ENCODE peak calls at places on chromosomes 1 and 21, in four cellular contexts. U, B, E and M are unnamed samples.

GRCh38 chr1:23909412-23909811 is 3.8 kb downstream of the CNR2 start:
- DNase-seq in U (no peak), B (no peak), E (peak; percentile 63), M (no peak)

GRCh38 chr1:111553199-111553598 is 49.8 kb upstream of the ADORA3 start:
- DNase-seq in U (no peak), B (no peak), E (no peak), M (no peak)

GRCh38 chr1:65630855-65631254 is 161.8 kb upstream of the PDE4B start:
- DNase-seq in U (no peak), B (no peak), E (no peak), M (no peak)

GRCh38 chr1:229065613-229066012 is 205.3 kb upstream of the RAB4A start:
- DNase-seq in U (no peak), B (no peak), E (no peak), M (no peak)

GRCh38 chr1:226872455-226872854 is 2.0 kb downstream of the PSEN2 start:
- DNase-seq in U (peak; percentile 5), B (no peak), E (no peak), M (no peak)

GRCh38 chr21:15425049-15425448 is 304.7 kb upstream of the USP25 start:
- DNase-seq in U (no peak), B (no peak), E (no peak), M (no peak)

GRCh38 chr1:15738416-15739113 is 2.5 kb downstream of the SLC25A34 start:
- DNase-seq in U (no peak), B (no peak), E (no peak), M (no peak)

GRCh38 chr1:92748138-92748537 is 36.8 kb downstream of the EVI5 start:
- DNase-seq in U (no peak), B (no peak), E (no peak), M (no peak)

GRCh38 chr1:218345673-218346390 is 696 bp downstream of the TGFB2 start:
- DNase-seq in U (peak; percentile 7), B (peak; percentile 75), E (no peak), M (no peak)

GRCh38 chr1:180253585-180254495 is 23.8 kb downstream of the LHX4 start:
- DNase-seq in U (no peak), B (no peak), E (no peak), M (no peak)

GRCh38 chr1:156060937-156061636 is at the start of gene RAB25:
- DNase-seq in U (no peak), B (peak; percentile 84), E (no peak), M (peak; percentile 85)

GRCh38 chr1:21434394-21434793 is 5.5 kb upstream of the NBPF3 start:
- DNase-seq in U (no peak), B (no peak), E (no peak), M (no peak)

GRCh38 chr1:218478336-218478735 is 133.2 kb downstream of the TGFB2 start:
- DNase-seq in U (peak; percentile 39), B (no peak), E (no peak), M (no peak)

GRCh38 chr1:71088645-71089287 is 7.9 kb upstream of the ZRANB2 start:
- DNase-seq in U (no peak), B (no peak), E (no peak), M (no peak)

GRCh38 chr21:45618846-45619485 is 24.6 kb upstream of the PCBP3 start:
- DNase-seq in U (no peak), B (no peak), E (no peak), M (no peak)

GRCh38 chr21:43916691-43917514 is 51.9 kb downstream of the AGPAT3 start:
- DNase-seq in U (no peak), B (peak; percentile 49), E (peak; percentile 71), M (no peak)
- TF ChIP-seq SUZ12 in U (no peak), B (no peak), E (no peak), M (no peak)

GRCh38 chr1:201546093-201546492 is 7.2 kb downstream of the NAV1 start:
- DNase-seq in U (no peak), B (no peak), E (peak; percentile 11), M (no peak)
- TF ChIP-seq ZNF274 in U (no peak), B (no peak), E (no peak), M (no peak)

GRCh38 chr1:67135354-67135753 is 584 bp upstream of the C1orf141 start:
- DNase-seq in U (no peak), B (no peak), E (no peak), M (no peak)
- TF ChIP-seq SUZ12 in U (no peak), B (no peak), E (no peak), M (no peak)

GRCh38 chr21:39441502-39442475 is 3.8 kb downstream of the LCA5L start:
- DNase-seq in U (peak; percentile 45), B (no peak), E (no peak), M (peak; percentile 52)
- TF ChIP-seq ZNF274 in U (no peak), B (no peak), E (no peak), M (no peak)

GRCh38 chr1:2800664-2801045 is 838 bp downstream of the TTC34 start:
- DNase-seq in U (no peak), B (no peak), E (no peak), M (no peak)

GRCh38 chr1:2801046-2801445 is 447 bp downstream of the TTC34 start:
- DNase-seq in U (no peak), B (no peak), E (no peak), M (no peak)

GRCh38 chr1:2802421-2802961 is 998 bp upstream of the TTC34 start:
- DNase-seq in U (no peak), B (no peak), E (no peak), M (no peak)

GRCh38 chr1:2803086-2803930 is 1.8 kb upstream of the TTC34 start:
- DNase-seq in U (no peak), B (no peak), E (no peak), M (no peak)

GRCh38 chr1:2801535-2802291 is at the start of gene TTC34:
- DNase-seq in U (peak; percentile 16), B (no peak), E (no peak), M (no peak)
- TF ChIP-seq SUZ12 in U (no peak), B (no peak), E (no peak), M (no peak)

GRCh38 chr1:6059866-6060265 is 14.2 kb downstream of the KCNAB2 start:
- DNase-seq in U (no peak), B (no peak), E (no peak), M (no peak)
- TF ChIP-seq ZNF274 in U (no peak), B (no peak), E (no peak), M (no peak)

GRCh38 chr1:154221815-154222081 is 993 bp downstream of the UBAP2L start:
- DNase-seq in U (peak; percentile 31), B (no peak), E (no peak), M (no peak)
- TF ChIP-seq SUZ12 in U (no peak), B (no peak), E (no peak), M (no peak)

GRCh38 chr1:154719586-154720327 is 111.8 kb upstream of the ADAR start:
- DNase-seq in U (no peak), B (no peak), E (no peak), M (no peak)

GRCh38 chr1:154718566-154718965 is 110.6 kb upstream of the ADAR start:
- DNase-seq in U (no peak), B (no peak), E (no peak), M (no peak)

GRCh38 chr1:154717467-154718004 is 109.5 kb upstream of the ADAR start:
- DNase-seq in U (no peak), B (no peak), E (no peak), M (no peak)

GRCh38 chr1:154716614-154717372 is 108.8 kb upstream of the ADAR start:
- DNase-seq in U (no peak), B (no peak), E (no peak), M (no peak)

DNA sequence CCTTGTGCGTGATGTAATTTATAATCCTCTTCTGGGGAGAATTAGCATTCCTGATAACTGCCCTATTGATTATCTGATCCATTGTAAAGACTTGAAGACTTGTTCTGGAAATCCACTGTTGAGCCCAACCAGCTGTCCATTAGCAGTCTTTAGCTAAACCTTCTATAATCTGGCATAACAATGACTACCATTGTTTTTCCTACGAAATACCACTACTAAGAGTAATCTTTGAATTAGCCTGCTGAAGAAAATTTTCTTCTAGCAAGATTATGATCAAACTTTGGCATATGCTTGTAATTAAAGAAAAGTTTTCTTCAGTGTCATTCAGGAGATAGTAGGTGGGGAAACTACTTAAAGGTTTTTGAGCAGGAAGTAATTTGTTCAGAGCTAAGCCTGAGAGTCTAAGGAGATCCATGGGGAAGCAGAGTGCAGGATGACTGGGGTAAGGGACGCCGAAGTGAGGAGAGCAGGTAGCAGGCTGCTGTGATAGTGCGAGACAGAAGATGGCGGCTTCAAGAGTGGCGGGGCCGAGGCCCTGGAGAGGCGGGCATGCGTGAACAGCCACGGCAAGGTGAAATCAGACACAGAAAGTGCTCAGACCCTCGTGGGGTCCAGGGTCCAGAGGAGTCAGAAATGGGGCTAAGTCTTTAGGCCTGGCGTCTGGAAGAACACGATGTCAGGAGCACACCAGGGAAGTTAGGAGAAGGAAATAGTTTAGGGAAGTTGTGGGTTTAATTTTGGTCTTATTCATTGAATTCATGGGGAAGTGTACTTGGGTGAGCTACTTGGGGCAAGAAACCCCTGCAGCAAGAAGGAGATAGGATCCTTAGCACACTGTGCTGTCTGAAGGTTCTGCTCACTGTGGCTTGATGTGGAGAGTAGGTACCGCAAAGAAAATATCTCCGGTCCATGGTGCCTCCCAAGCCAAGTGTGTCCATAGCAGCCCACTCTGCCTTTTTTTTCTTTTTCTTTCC is 112.6 kb upstream of the ADAR start:
- DNase-seq in U (no peak), B (no peak), E (no peak), M (no peak)
- TF ChIP-seq ZNF274 in U (no peak), B (no peak), E (no peak), M (no peak)

DNA sequence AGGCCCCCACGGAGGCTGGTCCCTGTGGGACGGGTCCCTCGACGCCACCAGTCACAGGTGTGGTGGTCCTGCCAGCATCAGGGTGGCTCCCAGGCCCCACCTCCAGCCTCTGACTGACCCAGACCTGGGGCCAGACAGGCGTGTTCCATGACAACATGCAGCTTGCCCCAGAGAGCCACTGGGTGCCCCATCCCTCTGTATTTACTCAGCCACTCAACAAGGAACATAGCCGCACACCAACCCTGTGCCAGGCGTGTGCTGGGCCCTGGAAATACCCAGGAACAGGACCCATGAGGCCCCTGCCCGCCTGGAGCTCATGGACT is 65.4 kb downstream of the MATN1 start:
- DNase-seq in U (no peak), B (no peak), E (no peak), M (no peak)
- TF ChIP-seq SUZ12 in U (no peak), B (no peak), E (no peak), M (no peak)